ENCODE peak calls at places on chromosome 9, in five cellular contexts. P, H, U, W and L are unnamed samples.

GRCh38 chr9:130845901-130846381 is 10.9 kb downstream of the ABL1 start:
- DNase-seq in W (no peak), U (no peak), H (no peak), P (no peak), L (no peak)

GRCh38 chr9:4573634-4574391 is 83.5 kb downstream of the SLC1A1 start:
- DNase-seq in H (no peak), P (no peak), U (peak), W (no peak), L (no peak)

GRCh38 chr9:28720746-28721145 is 1147.5 kb upstream of the C9orf72 start:
- DNase-seq in H (no peak), W (no peak), U (no peak), P (no peak), L (no peak)

GRCh38 chr9:130144703-130145102 is 27.5 kb upstream of the NCS1 start:
- DNase-seq in W (no peak), H (no peak), P (no peak), U (no peak), L (no peak)

GRCh38 chr9:77830618-77831285 is 182.6 kb upstream of the GNA14 start:
- DNase-seq in W (no peak), H (no peak), U (no peak), P (no peak), L (no peak)

GRCh38 chr9:117574099-117574498 is 130.1 kb upstream of the TLR4 start:
- DNase-seq in P (no peak), W (no peak), H (no peak), U (no peak), L (no peak)

GRCh38 chr9:75870450-75870849 is 20.0 kb upstream of the PCSK5 start:
- DNase-seq in W (no peak), P (no peak), U (no peak), H (no peak), L (no peak)

GRCh38 chr9:100785946-100786345 is 208.1 kb downstream of the CAVIN4 start:
- DNase-seq in U (no peak), W (no peak), H (no peak), P (no peak), L (no peak)

GRCh38 chr9:96136992-96137665 is 164.8 kb downstream of the HSD17B3 start:
- DNase-seq in W (no peak), P (no peak), U (no peak), H (peak), L (no peak)
- TF ChIP-seq SUZ12 in W (no peak), P (no peak), U (no peak), H (no peak), L (no peak)

DNA sequence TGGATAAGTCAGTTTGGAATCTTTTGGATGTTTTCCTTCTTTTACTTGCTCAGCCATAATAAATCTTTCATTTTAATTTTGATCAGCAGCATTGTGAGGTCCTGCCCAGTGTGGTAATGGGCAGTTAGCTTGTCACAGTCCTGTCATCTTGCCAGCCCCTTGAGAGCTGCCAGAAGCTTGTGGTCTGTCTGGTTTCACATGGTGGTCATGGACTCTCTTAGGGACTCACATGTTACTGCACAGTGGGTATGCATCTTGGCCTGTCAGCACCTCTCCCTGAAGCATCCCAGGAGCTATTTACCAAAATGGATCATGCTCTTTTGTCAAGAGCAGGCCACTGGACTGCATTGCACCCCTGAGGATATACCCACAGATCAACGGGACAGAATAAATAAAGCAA is 60.3 kb downstream of the DAPK1 start:
- DNase-seq in H (peak), U (no peak), W (no peak), P (no peak), L (no peak)
- TF ChIP-seq SUZ12 in H (no peak), U (no peak), W (no peak), P (no peak), L (no peak)

GRCh38 chr9:109108318-109108717 is 11.4 kb downstream of the TMEM245 start:
- DNase-seq in W (no peak), P (no peak), H (no peak), U (no peak), L (no peak)
- TF ChIP-seq SUZ12 in W (no peak), P (no peak), H (no peak), U (no peak), L (no peak)

GRCh38 chr9:113955076-113955752 is 79.1 kb downstream of the ZNF618 start:
- DNase-seq in U (no peak), W (no peak), P (no peak), H (no peak), L (no peak)

GRCh38 chr9:113960748-113961147 is 84.6 kb downstream of the ZNF618 start:
- DNase-seq in H (no peak), U (no peak), P (no peak), W (no peak), L (no peak)

GRCh38 chr9:113958556-113958955 is 82.4 kb downstream of the ZNF618 start:
- DNase-seq in H (no peak), W (no peak), P (no peak), U (no peak), L (no peak)

GRCh38 chr9:113956901-113957777 is 81.0 kb downstream of the ZNF618 start:
- DNase-seq in U (no peak), P (no peak), W (no peak), H (no peak), L (no peak)

GRCh38 chr9:113957778-113958430 is 81.8 kb downstream of the ZNF618 start:
- DNase-seq in U (no peak), W (no peak), P (peak), H (no peak), L (no peak)
- TF ChIP-seq SUZ12 in U (no peak), W (no peak), P (no peak), H (no peak), L (no peak)

GRCh38 chr9:106962105-106962504 is 99.1 kb downstream of the ZNF462 start:
- DNase-seq in W (no peak), H (no peak), U (no peak), P (no peak), L (no peak)

GRCh38 chr9:106962615-106963363 is 99.8 kb downstream of the ZNF462 start:
- DNase-seq in U (no peak), P (no peak), W (no peak), H (no peak), L (no peak)

GRCh38 chr9:106960238-106960637 is 97.3 kb downstream of the ZNF462 start:
- DNase-seq in W (no peak), H (no peak), P (no peak), U (no peak), L (no peak)

GRCh38 chr9:106963684-106964083 is 100.7 kb downstream of the ZNF462 start:
- DNase-seq in U (no peak), W (no peak), H (no peak), P (no peak), L (no peak)

GRCh38 chr9:106961623-106962022 is 98.7 kb downstream of the ZNF462 start:
- DNase-seq in H (no peak), U (no peak), W (no peak), P (no peak), L (no peak)
- TF ChIP-seq SUZ12 in H (no peak), U (no peak), W (no peak), P (no peak), L (no peak)